ENCODE peak calls at places on chromosomes 12 and 14, in nine cellular contexts. F, S, M, A, W, K, N, X and Y are unnamed samples.

GRCh38 chr14:35034440-35034833 is 11.6 kb upstream of the FAM177A1 start:
- DNase-seq in M (no peak), A (no peak), F (no peak), X (no peak), K (no peak), N (peak; percentile 15), W (no peak), S (no peak), Y (no peak)

GRCh38 chr14:97219356-97220017 is 422.3 kb downstream of the VRK1 start:
- DNase-seq in A (no peak), K (no peak), S (no peak), W (no peak), F (no peak), X (no peak), M (no peak), N (peak; percentile 16), Y (no peak)

GRCh38 chr14:104554608-104555401 is 24.8 kb upstream of the C14orf180 start:
- DNase-seq in F (no peak), S (no peak), A (no peak), W (no peak), X (peak; percentile 71), N (no peak), K (no peak), M (no peak), Y (no peak)

GRCh38 chr12:66633676-66634075 is 45.2 kb downstream of the GRIP1 start:
- DNase-seq in F (no peak), A (no peak), N (no peak), K (peak; percentile 11), S (no peak), W (no peak), X (no peak), M (no peak), Y (no peak)

GRCh38 chr14:76761849-76762616 is 765 bp downstream of the VASH1 start:
- DNase-seq in X (no peak), K (no peak), W (no peak), F (no peak), A (no peak), M (no peak), S (no peak), N (no peak), Y (no peak)

GRCh38 chr14:37595809-37596595 is 573 bp downstream of the TTC6 start:
- DNase-seq in F (peak; percentile 18), S (no peak), M (peak; percentile 28), X (peak; percentile 80), N (peak; percentile 72), K (no peak), A (no peak), W (no peak), Y (no peak)

GRCh38 chr12:45469902-45470301 is 254.0 kb downstream of the ANO6 start:
- DNase-seq in M (no peak), F (no peak), W (no peak), K (no peak), S (no peak), A (no peak), N (no peak), X (no peak), Y (peak; percentile 56)

GRCh38 chr12:132570635-132571034 is 39.7 kb downstream of the LRCOL1 start:
- DNase-seq in X (no peak), W (no peak), A (no peak), F (no peak), S (no peak), M (no peak), N (no peak), K (no peak), Y (no peak)

GRCh38 chr12:121811434-121812319 is 7.9 kb downstream of the SETD1B start:
- DNase-seq in N (peak; percentile 80), X (no peak), F (peak; percentile 80), W (no peak), M (no peak), K (peak; percentile 68), S (peak; percentile 72), A (peak; percentile 51), Y (peak; percentile 83)

GRCh38 chr12:5614206-5614605 is 182.3 kb downstream of the NTF3 start:
- DNase-seq in X (no peak), M (no peak), F (no peak), W (no peak), A (no peak), S (no peak), N (no peak), K (no peak), Y (no peak)

GRCh38 chr12:5912437-5913334 is 32.4 kb downstream of the ANO2 start:
- DNase-seq in A (no peak), W (no peak), M (no peak), K (no peak), X (no peak), F (no peak), N (no peak), S (no peak), Y (no peak)

GRCh38 chr12:96056646-96057455 is 21.5 kb upstream of the LTA4H start:
- DNase-seq in K (no peak), X (no peak), S (no peak), F (no peak), W (no peak), A (no peak), N (no peak), M (no peak), Y (no peak)

GRCh38 chr12:122040579-122041386 is 19.1 kb downstream of the BCL7A start:
- DNase-seq in X (no peak), A (no peak), N (no peak), S (no peak), M (no peak), W (no peak), F (no peak), K (no peak), Y (no peak)

GRCh38 chr12:89059061-89059460 is 293.2 kb downstream of the DUSP6 start:
- DNase-seq in M (no peak), F (no peak), N (no peak), K (no peak), W (no peak), A (no peak), X (no peak), S (no peak), Y (no peak)

GRCh38 chr14:49919825-49920224 is 26.9 kb downstream of the ARF6 start:
- DNase-seq in A (no peak), X (no peak), W (no peak), N (no peak), M (no peak), K (no peak), F (no peak), S (no peak), Y (no peak)

GRCh38 chr14:71135496-71135895 is 228.2 kb downstream of the PCNX1 start:
- DNase-seq in X (no peak), A (no peak), W (no peak), F (no peak), N (no peak), S (no peak), M (no peak), K (no peak), Y (no peak)

GRCh38 chr12:6471992-6472366 is 1.5 kb upstream of the VAMP1 start:
- DNase-seq in N (no peak), F (no peak), K (peak; percentile 54), A (no peak), X (no peak), M (no peak), W (no peak), S (no peak), Y (no peak)

GRCh38 chr12:105523164-105524057 is 192.9 kb downstream of the C12orf75 start:
- DNase-seq in S (peak; percentile 8), X (peak; percentile 21), W (peak; percentile 92), F (no peak), N (no peak), A (no peak), M (no peak), K (peak; percentile 80), Y (no peak)

GRCh38 chr12:25152055-25152454 is 42.9 kb downstream of the DNAI7 start:
- DNase-seq in N (no peak), K (no peak), X (no peak), M (no peak), S (no peak), F (no peak), A (no peak), W (no peak), Y (no peak)

GRCh38 chr14:31792726-31793125 is 231.5 kb downstream of the NUBPL start:
- DNase-seq in N (no peak), A (no peak), W (no peak), X (no peak), M (no peak), S (no peak), K (no peak), F (no peak), Y (no peak)

GRCh38 chr12:34602213-34602940 is 580.1 kb downstream of the ALG10 start:
- DNase-seq in X (no peak), S (no peak), A (no peak), F (no peak), N (no peak), M (no peak), W (no peak), K (no peak), Y (no peak)

GRCh38 chr12:88185988-88186387 is 43.9 kb downstream of the TMTC3 start:
- DNase-seq in M (peak; percentile 1), X (no peak), A (no peak), F (no peak), S (no peak), N (no peak), K (peak; percentile 79), W (peak; percentile 26), Y (no peak)

GRCh38 chr14:104659146-104659545 is 30.3 kb upstream of the INF2 start:
- DNase-seq in W (no peak), K (no peak), S (no peak), X (no peak), N (no peak), F (no peak), A (no peak), M (no peak), Y (no peak)

GRCh38 chr14:72478397-72479025 is 415.4 kb downstream of the DPF3 start:
- DNase-seq in K (no peak), F (no peak), A (no peak), N (no peak), S (no peak), W (no peak), X (no peak), M (no peak), Y (peak; percentile 24)